ENCODE peak calls at places on chromosomes 7 and 10, in nine cellular contexts. F is OCI-LY7; T is aorta; Q is HCT116; B is neural progenitor cell; I is CD8-positive, alpha-beta T cell; D is brain microvascular endothelial cell; Y is heart left ventricle; J is Peyer's patch. C is an unnamed sample.

GRCh38 chr7:92768501-92769360 is 67.6 kb downstream of the CDK6 start:
- DNase-seq in F (peak), T (no peak), Q (no peak), B (no peak), I (no peak), D (peak), Y (no peak), J (no peak), C (peak)

GRCh38 chr7:93016085-93016471 is 101.7 kb downstream of the SAMD9 start:
- DNase-seq in F (no peak), T (no peak), Q (no peak), B (no peak), I (no peak), D (no peak), Y (no peak), J (peak), C (no peak)

GRCh38 chr7:21318916-21319270 is 109.0 kb upstream of the SP4 start:
- DNase-seq in F (no peak), T (no peak), Q (no peak), B (no peak), I (no peak), D (no peak), Y (no peak), J (no peak), C (no peak)

GRCh38 chr10:128912568-128913311 is 554.3 kb upstream of the MGMT start:
- DNase-seq in F (no peak), T (no peak), Q (no peak), B (no peak), I (no peak), D (no peak), Y (no peak), J (no peak), C (no peak)

GRCh38 chr7:110839866-110840265 is 251.1 kb upstream of the LRRN3 start:
- DNase-seq in F (no peak), T (no peak), Q (no peak), B (peak), I (no peak), D (peak), Y (peak), J (no peak), C (no peak)

GRCh38 chr7:73730485-73730884 is 8.1 kb downstream of the ABHD11 start:
- DNase-seq in F (no peak), T (no peak), Q (no peak), B (no peak), I (no peak), D (no peak), Y (no peak), J (no peak), C (no peak)

GRCh38 chr7:91405093-91405492 is 140.9 kb downstream of the FZD1 start:
- DNase-seq in F (no peak), T (no peak), Q (no peak), B (no peak), I (no peak), D (no peak), Y (no peak), J (no peak), C (no peak)

GRCh38 chr7:116229359-116229758 is 19.0 kb downstream of the TES start:
- DNase-seq in F (no peak), T (no peak), Q (no peak), B (no peak), I (no peak), D (no peak), Y (no peak), J (no peak), C (no peak)

GRCh38 chr7:106731637-106732036 is 70.7 kb upstream of the CCDC71L start:
- DNase-seq in F (no peak), T (no peak), Q (no peak), B (peak), I (no peak), D (no peak), Y (no peak), J (no peak), C (no peak)

GRCh38 chr7:151672706-151673105 is 153.0 kb upstream of the RHEB start:
- DNase-seq in F (no peak), T (no peak), Q (no peak), B (no peak), I (no peak), D (no peak), Y (no peak), J (no peak), C (no peak)

GRCh38 chr10:86663046-86663345 is 5.3 kb upstream of the LDB3 start:
- DNase-seq in F (no peak), T (peak), Q (no peak), B (no peak), I (no peak), D (no peak), Y (peak), J (no peak), C (no peak)

GRCh38 chr7:127413962-127414361 is 21.5 kb upstream of the ZNF800 start:
- DNase-seq in F (peak), T (no peak), Q (no peak), B (no peak), I (no peak), D (no peak), Y (no peak), J (no peak), C (peak)

GRCh38 chr7:78326870-78327269 is 528.3 kb downstream of the PHTF2 start:
- DNase-seq in F (no peak), T (no peak), Q (no peak), B (no peak), I (no peak), D (no peak), Y (peak), J (no peak), C (no peak)

GRCh38 chr10:22315455-22316285 is 518 bp upstream of the COMMD3 start:
- DNase-seq in F (peak), T (no peak), Q (no peak), B (no peak), I (no peak), D (no peak), Y (no peak), J (no peak), C (no peak)

GRCh38 chr7:6299774-6300173 is 27.4 kb upstream of the CYTH3 start:
- DNase-seq in F (no peak), T (no peak), Q (no peak), B (no peak), I (no peak), D (no peak), Y (no peak), J (no peak), C (no peak)

GRCh38 chr7:1967512-1968396 is 265.0 kb downstream of the MAD1L1 start:
- DNase-seq in F (no peak), T (peak), Q (no peak), B (no peak), I (no peak), D (no peak), Y (no peak), J (no peak), C (no peak)

GRCh38 chr7:130566168-130566897 is 74.4 kb downstream of the MEST start:
- DNase-seq in F (no peak), T (no peak), Q (no peak), B (no peak), I (no peak), D (peak), Y (peak), J (no peak), C (no peak)

GRCh38 chr10:79243211-79244067 is 103.8 kb upstream of the PPIF start:
- DNase-seq in F (peak), T (peak), Q (no peak), B (peak), I (peak), D (no peak), Y (peak), J (no peak), C (no peak)

GRCh38 chr10:123972481-123973401 is 81.1 kb upstream of the CPXM2 start:
- DNase-seq in F (no peak), T (no peak), Q (no peak), B (peak), I (no peak), D (no peak), Y (no peak), J (no peak), C (no peak)

GRCh38 chr10:33337335-33337854 is 2.9 kb upstream of the NRP1 start:
- DNase-seq in F (no peak), T (no peak), Q (no peak), B (no peak), I (no peak), D (peak), Y (peak), J (no peak), C (no peak)

GRCh38 chr7:30184804-30185487 is 50.2 kb downstream of the MTURN start:
- DNase-seq in F (no peak), T (peak), Q (no peak), B (no peak), I (no peak), D (no peak), Y (peak), J (no peak), C (no peak)

GRCh38 chr10:50515420-50515819 is 108.3 kb downstream of the SGMS1 start:
- DNase-seq in F (no peak), T (no peak), Q (no peak), B (no peak), I (no peak), D (no peak), Y (no peak), J (no peak), C (no peak)

GRCh38 chr10:60508831-60509230 is 119.2 kb upstream of the ANK3 start:
- DNase-seq in F (no peak), T (no peak), Q (no peak), B (no peak), I (no peak), D (no peak), Y (no peak), J (no peak), C (no peak)

GRCh38 chr7:101869901-101870290 is 52.5 kb downstream of the CUX1 start:
- DNase-seq in F (peak), T (no peak), Q (no peak), B (no peak), I (no peak), D (no peak), Y (no peak), J (no peak), C (no peak)

GRCh38 chr7:116610210-116610609 is 61.8 kb upstream of the MET start:
- DNase-seq in F (no peak), T (no peak), Q (no peak), B (no peak), I (no peak), D (peak), Y (no peak), J (no peak), C (no peak)

GRCh38 chr7:13822678-13823077 is 166.8 kb downstream of the ETV1 start:
- DNase-seq in F (no peak), T (no peak), Q (no peak), B (no peak), I (no peak), D (no peak), Y (no peak), J (no peak), C (no peak)

GRCh38 chr10:133456041-133456951 is 2.6 kb downstream of the SCART1 start:
- DNase-seq in F (no peak), T (peak), Q (no peak), B (no peak), I (no peak), D (no peak), Y (no peak), J (peak), C (no peak)
- H3K27ac ChIP-seq in F (no peak), T (no peak), Q (no peak), B (no peak), I (no peak), D (no peak), Y (no peak), J (no peak), C (no peak)

GRCh38 chr7:100427762-100428198 is 723 bp downstream of the ZCWPW1 start:
- DNase-seq in F (no peak), T (no peak), Q (no peak), B (no peak), I (no peak), D (no peak), Y (no peak), J (no peak), C (no peak)
- H3K4me3 ChIP-seq in F (peak), T (no peak), Q (no peak), B (peak), I (no peak), D (peak), Y (peak), J (peak), C (no peak)

GRCh38 chr10:95530561-95530960 is 30.6 kb downstream of the SORBS1 start:
- DNase-seq in F (no peak), T (no peak), Q (no peak), B (no peak), I (no peak), D (no peak), Y (no peak), J (no peak), C (no peak)

GRCh38 chr10:95531041-95531809 is 29.9 kb downstream of the SORBS1 start:
- DNase-seq in F (no peak), T (no peak), Q (no peak), B (no peak), I (no peak), D (no peak), Y (no peak), J (no peak), C (no peak)

GRCh38 chr10:95533590-95533989 is 27.6 kb downstream of the SORBS1 start:
- DNase-seq in F (no peak), T (no peak), Q (no peak), B (no peak), I (no peak), D (no peak), Y (no peak), J (no peak), C (no peak)

GRCh38 chr10:95532536-95532935 is 28.6 kb downstream of the SORBS1 start:
- DNase-seq in F (no peak), T (no peak), Q (no peak), B (no peak), I (no peak), D (no peak), Y (no peak), J (no peak), C (no peak)

DNA sequence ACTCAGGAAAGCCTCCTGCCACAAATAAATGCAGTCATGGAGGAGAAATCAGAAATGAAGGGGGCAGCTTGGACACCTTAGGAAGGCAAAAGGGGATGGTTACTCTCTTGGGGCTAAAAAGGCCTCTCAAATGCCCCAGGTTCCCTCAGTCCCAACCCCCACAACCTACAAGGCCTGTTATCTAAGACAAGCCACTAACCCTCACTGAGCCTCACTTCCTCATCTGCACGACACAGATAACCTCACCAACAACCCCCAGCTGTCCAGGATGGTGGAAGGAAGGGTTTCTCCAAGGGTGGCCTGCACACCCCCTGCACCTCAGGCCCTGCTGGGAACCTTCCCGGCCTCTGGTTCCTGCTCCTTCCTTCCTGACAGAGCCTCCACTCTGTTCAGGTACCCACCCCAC is 29.2 kb downstream of the SORBS1 start:
- DNase-seq in F (no peak), T (no peak), Q (no peak), B (no peak), I (no peak), D (no peak), Y (no peak), J (no peak), C (no peak)
- H3K27ac ChIP-seq in F (no peak), T (peak), Q (no peak), B (no peak), I (no peak), D (no peak), Y (peak), J (no peak), C (no peak)

GRCh38 chr10:105358911-105359310 is 717.8 kb downstream of the SORCS3 start:
- DNase-seq in F (no peak), T (no peak), Q (no peak), B (no peak), I (no peak), D (no peak), Y (no peak), J (no peak), C (no peak)
- H3K4me3 ChIP-seq in F (no peak), T (no peak), Q (no peak), B (no peak), I (no peak), D (no peak), Y (no peak), J (no peak), C (no peak)

GRCh38 chr7:51314726-51315125 is 1.9 kb downstream of the COBL start:
- DNase-seq in F (no peak), T (no peak), Q (no peak), B (no peak), I (no peak), D (no peak), Y (no peak), J (no peak), C (no peak)

GRCh38 chr7:51313276-51314035 is 3.2 kb downstream of the COBL start:
- DNase-seq in F (no peak), T (no peak), Q (no peak), B (no peak), I (no peak), D (no peak), Y (no peak), J (no peak), C (no peak)

GRCh38 chr7:51315393-51316261 is 982 bp downstream of the COBL start:
- DNase-seq in F (no peak), T (no peak), Q (peak), B (peak), I (no peak), D (no peak), Y (no peak), J (peak), C (no peak)

GRCh38 chr7:51316262-51316665 is 345 bp downstream of the COBL start:
- DNase-seq in F (no peak), T (no peak), Q (no peak), B (no peak), I (no peak), D (no peak), Y (no peak), J (peak), C (no peak)

GRCh38 chr7:51314041-51314440 is 2.6 kb downstream of the COBL start:
- DNase-seq in F (no peak), T (no peak), Q (no peak), B (no peak), I (no peak), D (no peak), Y (no peak), J (no peak), C (no peak)
- H3K27ac ChIP-seq in F (no peak), T (no peak), Q (no peak), B (no peak), I (no peak), D (no peak), Y (no peak), J (no peak), C (no peak)